ENCODE peak calls at places on chromosomes 5 and 9, in four cellular contexts. M is psoas muscle, U is NT2/D1, O is heart left ventricle. F is an unnamed sample. For H3K9me3 and H3K4me1, the result is how much of the 10 kb centered on the place peaks cover.

GRCh38 chr9:124320062-124320973 is 62.6 kb downstream of the NEK6 start:
- DNase-seq in M (peak), U (peak), O (peak), F (peak)

GRCh38 chr5:136563489-136563888 is 198.1 kb upstream of the TRPC7 start:
- DNase-seq in M (no peak), U (peak), O (no peak), F (no peak)

GRCh38 chr9:121675381-121675780 is 23.9 kb downstream of the DAB2IP start:
- DNase-seq in M (peak), U (no peak), O (no peak), F (peak)

GRCh38 chr5:79794347-79794746 is 104.7 kb downstream of the CMYA5 start:
- DNase-seq in M (no peak), U (no peak), O (no peak), F (no peak)

GRCh38 chr5:132489051-132489770 is 1.4 kb downstream of the IRF1 start:
- DNase-seq in M (no peak), U (no peak), O (no peak), F (no peak)

GRCh38 chr9:16653491-16654407 is 216.7 kb downstream of the BNC2 start:
- DNase-seq in M (no peak), U (no peak), O (no peak), F (no peak)

GRCh38 chr9:103799959-103800358 is 294.1 kb upstream of the SMC2 start:
- DNase-seq in M (no peak), U (no peak), O (no peak), F (no peak)

GRCh38 chr9:22307013-22307711 is 139.5 kb upstream of the DMRTA1 start:
- DNase-seq in M (no peak), U (peak), O (no peak), F (no peak)

GRCh38 chr9:137645211-137645610 is 26.4 kb downstream of the EHMT1 start:
- DNase-seq in M (no peak), U (no peak), O (no peak), F (no peak)

GRCh38 chr5:74396913-74397606 is 243.5 kb downstream of the ENC1 start:
- DNase-seq in M (peak), U (no peak), O (peak), F (no peak)

GRCh38 chr9:86355814-86356213 is 1.6 kb upstream of the TUT7 start:
- DNase-seq in M (no peak), U (no peak), O (no peak), F (no peak)

GRCh38 chr5:8906303-8906967 is 639.4 kb downstream of the SEMA5A start:
- DNase-seq in M (no peak), U (no peak), O (no peak), F (no peak)

GRCh38 chr5:14672082-14672481 is 7.6 kb downstream of the OTULIN start:
- DNase-seq in M (no peak), U (no peak), O (no peak), F (no peak)

GRCh38 chr9:115591584-115591984 is 473.6 kb upstream of the TNC start:
- DNase-seq in M (peak), U (peak), O (peak), F (no peak)

GRCh38 chr5:118529361-118530154 is 458.8 kb downstream of the DTWD2 start:
- DNase-seq in M (no peak), U (no peak), O (peak), F (no peak)

GRCh38 chr9:99021512-99021911 is 77.8 kb downstream of the COL15A1 start:
- DNase-seq in M (no peak), U (no peak), O (no peak), F (no peak)

GRCh38 chr5:134053314-134053839 is 48.6 kb upstream of the VDAC1 start:
- DNase-seq in M (no peak), U (no peak), O (no peak), F (no peak)

GRCh38 chr9:138052322-138052615 is 174.7 kb downstream of the CACNA1B start:
- DNase-seq in M (no peak), U (no peak), O (peak), F (peak)

GRCh38 chr5:132098621-132099020 is 25.0 kb downstream of the CSF2 start:
- DNase-seq in M (no peak), U (no peak), O (no peak), F (no peak)

GRCh38 chr9:13213337-13213736 is 66.2 kb downstream of the MPDZ start:
- DNase-seq in M (no peak), U (no peak), O (no peak), F (no peak)

GRCh38 chr5:141392429-141393198 is at the start of gene PCDHGA8:
- DNase-seq in M (no peak), U (no peak), O (no peak), F (peak)
- H3K9me3 ChIP-seq in M (under half), U (under half), O (half or more), F (under half)

GRCh38 chr9:87713278-87713989 is 12.5 kb upstream of the CTSL start:
- DNase-seq in M (peak), U (no peak), O (peak), F (peak)
- H3K4me1 ChIP-seq in M (under half), U (under half), O (under half), F (under half)

GRCh38 chr5:169218862-169219261 is 82.1 kb downstream of the SLIT3 start:
- DNase-seq in M (no peak), U (no peak), O (no peak), F (no peak)
- H3K9me3 ChIP-seq in M (under half), U (under half), O (under half), F (under half)

GRCh38 chr9:76004526-76004925 is 114.1 kb downstream of the PCSK5 start:
- DNase-seq in M (no peak), U (no peak), O (no peak), F (no peak)

GRCh38 chr9:76013797-76014196 is 123.3 kb downstream of the PCSK5 start:
- DNase-seq in M (no peak), U (no peak), O (no peak), F (no peak)

DNA sequence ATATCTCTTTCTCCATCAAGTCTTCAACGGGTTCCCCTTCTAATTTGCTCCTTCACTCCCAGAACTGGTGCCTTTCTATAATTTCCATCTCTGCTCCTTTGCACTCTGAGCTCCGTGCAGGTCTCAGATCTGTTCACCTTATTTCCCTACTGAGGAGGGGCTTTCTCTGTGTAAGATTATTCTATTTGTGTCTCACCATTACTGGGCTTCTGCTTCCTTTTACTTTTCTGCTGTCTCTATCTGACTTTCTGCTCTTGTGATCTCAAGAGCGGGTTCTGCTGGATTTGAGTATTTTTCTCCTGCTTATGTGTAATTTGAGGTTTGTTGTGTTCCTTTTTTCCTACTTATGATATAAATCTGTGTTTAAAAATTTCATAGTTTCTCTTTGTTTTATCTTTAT is 117.5 kb downstream of the PCSK5 start:
- DNase-seq in M (no peak), U (no peak), O (no peak), F (no peak)
- H3K4me1 ChIP-seq in M (under half), U (under half), O (under half), F (under half)

F was measured in aorta.